ENCODE peak calls at places on chromosomes 4 and X, in eight cellular contexts. K, Z, B, G, X, M, E and L are unnamed samples. For H3K36me3, the result is how much of the 10 kb centered on the place peaks cover.

GRCh38 chrX:55451125-55451524 is 802 bp upstream of the MAGEH1 start:
- DNase-seq in K (no peak), Z (no peak), B (no peak), G (no peak), X (no peak), M (no peak), E (no peak), L (no peak)

GRCh38 chr4:182826391-182826790 is 90.8 kb downstream of the DCTD start:
- DNase-seq in K (no peak), Z (no peak), B (no peak), G (no peak), X (no peak), M (no peak), E (no peak), L (no peak)

GRCh38 chr4:63459329-63459728 is 949.9 kb downstream of the TECRL start:
- DNase-seq in K (no peak), Z (no peak), B (no peak), G (no peak), X (no peak), M (no peak), E (no peak), L (no peak)

GRCh38 chr4:170274616-170275015 is 184.9 kb upstream of the AADAT start:
- DNase-seq in K (no peak), Z (no peak), B (no peak), G (no peak), X (no peak), M (no peak), E (no peak), L (no peak)

GRCh38 chr4:16705341-16705740 is 193.1 kb downstream of the LDB2 start:
- DNase-seq in K (no peak), Z (no peak), B (no peak), G (no peak), X (no peak), M (no peak), E (no peak), L (no peak)

GRCh38 chr4:88818650-88819470 is 121.2 kb upstream of the NAP1L5 start:
- DNase-seq in K (peak), Z (no peak), B (peak), G (no peak), X (peak), M (peak), E (peak), L (peak)

GRCh38 chrX:8845060-8845459 is 43.9 kb upstream of the FAM9A start:
- DNase-seq in K (no peak), Z (no peak), B (no peak), G (no peak), X (no peak), M (no peak), E (peak), L (no peak)

GRCh38 chr4:122710434-122711308 is 21.8 kb upstream of the BBS12 start:
- DNase-seq in K (no peak), Z (no peak), B (no peak), G (no peak), X (no peak), M (no peak), E (no peak), L (peak)

GRCh38 chr4:100422911-100423310 is 94.9 kb downstream of the EMCN start:
- DNase-seq in K (no peak), Z (no peak), B (no peak), G (no peak), X (no peak), M (no peak), E (no peak), L (no peak)

GRCh38 chrX:41406211-41406610 is 40.9 kb upstream of the NYX start:
- DNase-seq in K (no peak), Z (no peak), B (no peak), G (no peak), X (no peak), M (no peak), E (no peak), L (no peak)

GRCh38 chrX:24002792-24003191 is 24.2 kb downstream of the KLHL15 start:
- DNase-seq in K (no peak), Z (no peak), B (no peak), G (no peak), X (no peak), M (no peak), E (no peak), L (no peak)

GRCh38 chrX:39652336-39652735 is 445.4 kb downstream of the BCOR start:
- DNase-seq in K (peak), Z (no peak), B (no peak), G (no peak), X (peak), M (no peak), E (peak), L (peak)

GRCh38 chr4:187321741-187322140 is 598.1 kb upstream of the FAT1 start:
- DNase-seq in K (no peak), Z (no peak), B (no peak), G (no peak), X (no peak), M (no peak), E (no peak), L (no peak)

GRCh38 chr4:15001248-15001824 is 945 bp upstream of the CPEB2 start:
- DNase-seq in K (peak), Z (peak), B (peak), G (no peak), X (no peak), M (peak), E (peak), L (peak)

GRCh38 chrX:21678059-21678458 is 19.9 kb upstream of the KLHL34 start:
- DNase-seq in K (no peak), Z (no peak), B (no peak), G (no peak), X (no peak), M (no peak), E (no peak), L (no peak)

GRCh38 chr4:69750346-69750745 is 10.1 kb downstream of the SULT1B1 start:
- DNase-seq in K (no peak), Z (no peak), B (no peak), G (no peak), X (no peak), M (no peak), E (no peak), L (peak)

GRCh38 chrX:123736333-123736921 is 3.6 kb upstream of the THOC2 start:
- DNase-seq in K (peak), Z (no peak), B (no peak), G (no peak), X (no peak), M (no peak), E (no peak), L (no peak)

GRCh38 chrX:150547511-150548115 is 20.8 kb upstream of the MTM1 start:
- DNase-seq in K (peak), Z (peak), B (peak), G (no peak), X (no peak), M (peak), E (peak), L (peak)

GRCh38 chr4:38676986-38677385 is 13.0 kb downstream of the KLF3 start:
- DNase-seq in K (no peak), Z (peak), B (peak), G (no peak), X (no peak), M (no peak), E (no peak), L (no peak)

GRCh38 chrX:7711167-7711566 is 131.8 kb upstream of the VCX start:
- DNase-seq in K (no peak), Z (no peak), B (no peak), G (no peak), X (no peak), M (no peak), E (no peak), L (no peak)

GRCh38 chrX:2962346-2962745 is 33.2 kb upstream of the ARSD start:
- DNase-seq in K (no peak), Z (no peak), B (peak), G (no peak), X (no peak), M (no peak), E (no peak), L (no peak)

GRCh38 chr4:80026080-80026479 is 46.9 kb downstream of the ANTXR2 start:
- DNase-seq in K (no peak), Z (no peak), B (no peak), G (no peak), X (no peak), M (no peak), E (peak), L (peak)

GRCh38 chr4:157303471-157303960 is 83.0 kb downstream of the GRIA2 start:
- DNase-seq in K (no peak), Z (no peak), B (no peak), G (no peak), X (no peak), M (no peak), E (peak), L (no peak)

GRCh38 chrX:1596676-1597344 is 5.4 kb downstream of the AKAP17A start:
- DNase-seq in K (no peak), Z (no peak), B (no peak), G (no peak), X (no peak), M (no peak), E (no peak), L (no peak)

GRCh38 chrX:114097866-114098265 is 486.0 kb upstream of the HTR2C start:
- DNase-seq in K (no peak), Z (no peak), B (no peak), G (no peak), X (no peak), M (no peak), E (no peak), L (no peak)

GRCh38 chr4:159747983-159748382 is 645.1 kb downstream of the RAPGEF2 start:
- DNase-seq in K (no peak), Z (no peak), B (no peak), G (no peak), X (no peak), M (no peak), E (no peak), L (no peak)

GRCh38 chrX:133654801-133655200 is 239.5 kb upstream of the GPC4 start:
- DNase-seq in K (no peak), Z (no peak), B (no peak), G (no peak), X (no peak), M (no peak), E (no peak), L (no peak)

GRCh38 chr4:57426779-57427395 is 316.7 kb upstream of the IGFBP7 start:
- DNase-seq in K (peak), Z (no peak), B (peak), G (peak), X (peak), M (no peak), E (peak), L (peak)

GRCh38 chr4:78656968-78657445 is 105.4 kb downstream of the ANXA3 start:
- DNase-seq in K (no peak), Z (peak), B (no peak), G (no peak), X (no peak), M (no peak), E (no peak), L (peak)

GRCh38 chrX:120264315-120264714 is 13.7 kb downstream of the ZBTB33 start:
- DNase-seq in K (no peak), Z (no peak), B (no peak), G (no peak), X (no peak), M (no peak), E (no peak), L (no peak)

GRCh38 chr4:185941476-185941875 is 127.5 kb upstream of the TLR3 start:
- DNase-seq in K (no peak), Z (peak), B (no peak), G (no peak), X (no peak), M (no peak), E (no peak), L (no peak)

GRCh38 chr4:15065516-15065915 is 63.2 kb downstream of the CPEB2 start:
- DNase-seq in K (no peak), Z (no peak), B (no peak), G (no peak), X (no peak), M (no peak), E (no peak), L (no peak)

GRCh38 chr4:84985952-84986351 is 19.5 kb upstream of the WDFY3 start:
- DNase-seq in K (no peak), Z (no peak), B (no peak), G (no peak), X (peak), M (no peak), E (no peak), L (no peak)

GRCh38 chrX:49111846-49112245 is 11.7 kb downstream of the GPKOW start:
- DNase-seq in K (no peak), Z (no peak), B (no peak), G (no peak), X (no peak), M (no peak), E (no peak), L (no peak)

GRCh38 chr4:111537861-111538260 is 607.4 kb upstream of the FAM241A start:
- DNase-seq in K (no peak), Z (no peak), B (no peak), G (no peak), X (no peak), M (no peak), E (no peak), L (no peak)

GRCh38 chr4:83646538-83646937 is 110.6 kb downstream of the GPAT3 start:
- DNase-seq in K (no peak), Z (no peak), B (no peak), G (no peak), X (no peak), M (no peak), E (no peak), L (no peak)

GRCh38 chr4:98470831-98471230 is 187.6 kb downstream of the TSPAN5 start:
- DNase-seq in K (no peak), Z (no peak), B (no peak), G (no peak), X (no peak), M (no peak), E (no peak), L (no peak)

GRCh38 chr4:126264839-126265238 is 950.1 kb downstream of the FAT4 start:
- DNase-seq in K (no peak), Z (no peak), B (no peak), G (no peak), X (no peak), M (no peak), E (no peak), L (no peak)

GRCh38 chrX:29136904-29137303 is 549.7 kb downstream of the IL1RAPL1 start:
- DNase-seq in K (no peak), Z (no peak), B (no peak), G (no peak), X (no peak), M (no peak), E (no peak), L (no peak)
- TF ChIP-seq POLR2AphosphoS5 in K (no peak), Z (no peak), B (no peak), G (no peak), X (no peak), M (no peak), E (no peak), L (no peak)

DNA sequence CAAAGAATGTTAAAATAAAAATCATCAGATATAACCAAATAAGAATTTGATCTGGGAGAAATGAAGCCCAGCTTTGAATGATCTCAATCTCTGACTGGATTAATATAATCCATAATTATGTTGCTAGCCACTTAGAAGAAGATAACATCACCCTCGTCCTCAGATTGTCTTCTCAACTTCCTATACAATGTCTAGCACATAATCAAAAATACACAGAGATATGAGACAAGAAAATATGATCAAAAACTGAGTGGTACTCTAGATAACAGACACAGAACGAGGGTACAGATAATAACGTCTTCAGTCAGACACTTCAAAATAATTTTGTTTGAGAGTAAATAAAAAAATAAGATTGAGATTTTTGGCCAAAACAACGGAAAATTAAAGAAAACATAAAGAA is 47.1 kb downstream of the EVC2 start:
- DNase-seq in K (no peak), Z (no peak), B (no peak), G (no peak), X (no peak), M (no peak), E (no peak), L (no peak)
- H3K36me3 ChIP-seq in K (under half), Z (half or more), B (under half), G (under half), X (under half), M (half or more), E (under half), L (under half)

GRCh38 chr4:6873792-6874461 is 35.7 kb upstream of the TBC1D14 start:
- DNase-seq in K (peak), Z (no peak), B (peak), G (no peak), X (peak), M (peak), E (peak), L (peak)
- TF ChIP-seq POLR2AphosphoS5 in K (no peak), Z (peak), B (no peak), G (no peak), X (no peak), M (no peak), E (no peak), L (no peak)

DNA sequence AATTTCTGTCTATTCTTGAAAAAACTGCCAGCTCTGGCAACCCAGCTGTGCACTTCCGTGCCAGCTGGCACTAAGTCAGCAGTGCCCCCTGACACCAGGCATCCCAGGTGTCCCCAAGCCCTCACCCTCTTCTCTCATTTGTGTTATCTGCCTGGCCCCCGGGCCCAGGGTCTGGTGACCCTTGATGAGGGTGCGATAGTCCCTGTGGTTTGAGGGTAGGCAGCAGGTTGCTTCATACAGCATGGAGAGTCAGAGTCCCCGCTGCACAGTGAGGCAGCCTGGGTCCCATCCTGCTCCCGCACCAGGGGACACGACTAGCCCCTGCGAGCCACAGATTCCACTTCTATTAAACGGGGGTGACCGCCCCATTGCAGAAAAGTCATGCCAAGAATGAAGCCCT is 1.9 kb downstream of the MAN2B2 start:
- DNase-seq in K (no peak), Z (no peak), B (no peak), G (no peak), X (no peak), M (no peak), E (no peak), L (no peak)
- H3K36me3 ChIP-seq in K (under half), Z (half or more), B (under half), G (under half), X (under half), M (under half), E (under half), L (under half)

GRCh38 chrX:77014655-77015377 is 432.4 kb upstream of the FGF16 start:
- DNase-seq in K (peak), Z (no peak), B (no peak), G (no peak), X (no peak), M (no peak), E (peak), L (no peak)
- TF ChIP-seq POLR2AphosphoS5 in K (no peak), Z (no peak), B (no peak), G (no peak), X (no peak), M (no peak), E (no peak), L (no peak)

GRCh38 chr4:1970926-1971325 is 37.8 kb downstream of the NELFA start:
- DNase-seq in K (no peak), Z (no peak), B (no peak), G (no peak), X (no peak), M (no peak), E (no peak), L (no peak)
- H3K36me3 ChIP-seq in K (under half), Z (half or more), B (under half), G (under half), X (under half), M (half or more), E (under half), L (under half)

GRCh38 chr4:161237495-161237894 is 926.3 kb downstream of the FSTL5 start:
- DNase-seq in K (no peak), Z (no peak), B (no peak), G (no peak), X (no peak), M (no peak), E (no peak), L (no peak)
- TF ChIP-seq POLR2AphosphoS5 in K (no peak), Z (no peak), B (no peak), G (no peak), X (no peak), M (no peak), E (no peak), L (no peak)

GRCh38 chrX:47180346-47180745 is 13.3 kb upstream of the UBA1 start:
- DNase-seq in K (no peak), Z (no peak), B (no peak), G (no peak), X (no peak), M (no peak), E (no peak), L (no peak)
- H3K36me3 ChIP-seq in K (under half), Z (half or more), B (under half), G (under half), X (under half), M (half or more), E (under half), L (under half)

GRCh38 chr4:119210760-119211159 is 1.8 kb upstream of the USP53 start:
- DNase-seq in K (no peak), Z (no peak), B (no peak), G (no peak), X (no peak), M (no peak), E (no peak), L (no peak)

GRCh38 chr4:119212964-119213606 is 572 bp downstream of the USP53 start:
- DNase-seq in K (peak), Z (peak), B (peak), G (peak), X (peak), M (peak), E (peak), L (peak)

GRCh38 chr4:119211856-119212250 is 660 bp upstream of the USP53 start:
- DNase-seq in K (no peak), Z (no peak), B (no peak), G (peak), X (no peak), M (no peak), E (no peak), L (no peak)

GRCh38 chr4:119209586-119209985 is 2.9 kb upstream of the USP53 start:
- DNase-seq in K (no peak), Z (no peak), B (peak), G (no peak), X (peak), M (no peak), E (no peak), L (no peak)

GRCh38 chr4:119212251-119212963 is at the start of gene USP53:
- DNase-seq in K (peak), Z (peak), B (peak), G (peak), X (peak), M (peak), E (peak), L (peak)
- TF ChIP-seq POLR2AphosphoS5 in K (peak), Z (peak), B (peak), G (peak), X (peak), M (peak), E (peak), L (peak)

GRCh38 chrX:154507673-154508072 is 8.4 kb downstream of the FAM3A start:
- DNase-seq in K (no peak), Z (no peak), B (no peak), G (no peak), X (no peak), M (no peak), E (no peak), L (no peak)
- H3K36me3 ChIP-seq in K (under half), Z (half or more), B (under half), G (under half), X (under half), M (under half), E (under half), L (under half)